ENCODE peak calls at places on chromosomes 11 and 22, in four cellular contexts. U is GM23338, E is lower lobe of right lung, P is sigmoid colon. O is an unnamed sample. For H3K4me1, the result is how much of the 10 kb centered on the place peaks cover.

GRCh38 chr11:16191212-16191851 is 165.0 kb downstream of the SOX6 start:
- DNase-seq in E (no peak), P (no peak), U (no peak), O (no peak)

GRCh38 chr11:2298795-2299747 is 2.6 kb downstream of the C11orf21 start:
- DNase-seq in E (peak), P (no peak), U (peak), O (no peak)

GRCh38 chr11:125941606-125942275 is 4.1 kb upstream of the VSIG10L2 start:
- DNase-seq in E (peak), U (peak), P (peak), O (peak)

GRCh38 chr11:2662024-2662312 is 37.8 kb downstream of the KCNQ1OT1 start:
- DNase-seq in P (no peak), U (no peak), E (no peak), O (no peak)

GRCh38 chr11:65653229-65654225 is 9.2 kb downstream of the RELA start:
- DNase-seq in P (peak), E (peak), U (no peak), O (peak)

GRCh38 chr11:131457163-131457562 is 86.7 kb downstream of the NTM start:
- DNase-seq in P (no peak), E (no peak), U (no peak), O (no peak)

GRCh38 chr11:111344032-111344431 is 35.0 kb downstream of the POU2AF1 start:
- DNase-seq in U (no peak), E (peak), P (peak), O (peak)

GRCh38 chr11:27497284-27497866 is 9.2 kb downstream of the LIN7C start:
- DNase-seq in P (no peak), U (peak), E (no peak), O (no peak)

GRCh38 chr22:24244144-24244787 is 616 bp downstream of the GGT5 start:
- DNase-seq in P (no peak), U (no peak), E (no peak), O (peak)

GRCh38 chr11:64451856-64452255 is 92.9 kb downstream of the RPS6KA4 start:
- DNase-seq in P (peak), U (no peak), E (no peak), O (no peak)

GRCh38 chr11:114134870-114135269 is 75.4 kb downstream of the ZBTB16 start:
- DNase-seq in P (no peak), E (no peak), U (no peak), O (no peak)

GRCh38 chr11:121318848-121319834 is 26.6 kb downstream of the SC5D start:
- DNase-seq in P (no peak), U (peak), E (no peak), O (no peak)

GRCh38 chr11:96309001-96309642 is 33.9 kb downstream of the MAML2 start:
- DNase-seq in U (no peak), P (no peak), E (no peak), O (no peak)
- H3K4me1 ChIP-seq in U (under half), P (under half), E (half or more), O (under half)

GRCh38 chr11:60830478-60831142 is 11.3 kb upstream of the CCDC86 start:
- DNase-seq in U (no peak), P (no peak), E (no peak), O (no peak)
- H3K4me3 ChIP-seq in U (no peak), P (no peak), E (no peak), O (no peak)

GRCh38 chr11:852762-853161 is 10.1 kb downstream of the TSPAN4 start:
- DNase-seq in P (no peak), U (no peak), E (no peak), O (no peak)
- H3K27ac ChIP-seq in P (no peak), U (no peak), E (no peak), O (no peak)

GRCh38 chr22:38867496-38868285 is 4.3 kb downstream of the CBX6 start:
- DNase-seq in E (peak), U (no peak), P (peak), O (no peak)

GRCh38 chr22:38866399-38867123 is 5.5 kb downstream of the CBX6 start:
- DNase-seq in E (peak), U (peak), P (peak), O (peak)

GRCh38 chr22:38868286-38868721 is 3.7 kb downstream of the CBX6 start:
- DNase-seq in P (peak), U (no peak), E (peak), O (no peak)

GRCh38 chr22:38866024-38866398 is 6.0 kb downstream of the CBX6 start:
- DNase-seq in P (peak), U (no peak), E (peak), O (no peak)

DNA sequence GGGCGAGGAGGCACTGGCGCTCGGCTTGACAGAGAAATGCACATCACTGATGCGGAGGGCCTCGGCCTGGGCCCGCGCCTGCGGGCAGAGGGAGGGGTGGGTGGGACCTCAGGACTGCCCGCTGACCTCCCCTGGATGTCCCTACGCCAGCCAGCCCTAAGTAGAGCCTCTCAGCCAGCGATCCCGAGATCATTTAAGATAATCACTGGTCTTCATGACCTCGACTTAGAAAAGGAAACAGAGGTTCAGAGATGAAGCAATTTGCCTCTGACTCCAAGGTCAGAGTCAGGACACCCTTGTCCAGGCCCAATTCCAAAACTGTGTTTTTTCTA is 4.9 kb downstream of the CBX6 start:
- DNase-seq in E (no peak), U (no peak), P (no peak), O (no peak)
- H3K4me1 ChIP-seq in E (half or more), U (half or more), P (half or more), O (under half)

O was measured in right cardiac atrium.